ENCODE peak calls at places on chromosomes 13 and 19, in seven cellular contexts. S, O, B, W, N, F and E are unnamed samples.

GRCh38 chr19:20357921-20358320 is 190.9 kb downstream of the ZNF486 start:
- DNase-seq in S (no peak), O (no peak), B (no peak), W (no peak), N (no peak), F (no peak), E (no peak)

GRCh38 chr13:28161370-28161769 is 23.0 kb downstream of the PAN3 start:
- DNase-seq in S (no peak), O (peak), B (no peak), W (no peak), N (no peak), F (no peak), E (peak)

GRCh38 chr13:50428183-50428877 is 413.1 kb downstream of the KCNRG start:
- DNase-seq in S (no peak), O (no peak), B (no peak), W (no peak), N (no peak), F (no peak), E (no peak)

GRCh38 chr13:52348081-52348480 is 57.9 kb downstream of the THSD1 start:
- DNase-seq in S (no peak), O (peak), B (peak), W (no peak), N (no peak), F (no peak), E (peak)

GRCh38 chr19:53172892-53173291 is 14.0 kb upstream of the ZNF347 start:
- DNase-seq in S (no peak), O (peak), B (no peak), W (no peak), N (no peak), F (no peak), E (no peak)

GRCh38 chr19:41205995-41206394 is 13.0 kb downstream of the CYP2S1 start:
- DNase-seq in S (no peak), O (peak), B (peak), W (no peak), N (no peak), F (no peak), E (no peak)

GRCh38 chr19:7554990-7555864 is 19.7 kb downstream of the PNPLA6 start:
- DNase-seq in S (no peak), O (peak), B (peak), W (no peak), N (no peak), F (no peak), E (no peak)

GRCh38 chr13:29578300-29579048 is 17.0 kb downstream of the SLC7A1 start:
- DNase-seq in S (no peak), O (no peak), B (no peak), W (no peak), N (no peak), F (no peak), E (no peak)

GRCh38 chr13:20960663-20961309 is 58.2 kb upstream of the XPO4 start:
- DNase-seq in S (no peak), O (no peak), B (no peak), W (no peak), N (no peak), F (no peak), E (no peak)

GRCh38 chr13:73056054-73056962 is 2.5 kb upstream of the KLF5 start:
- DNase-seq in S (no peak), O (peak), B (peak), W (peak), N (no peak), F (no peak), E (peak)

GRCh38 chr13:60562081-60562764 is 165.2 kb downstream of the TDRD3 start:
- DNase-seq in S (no peak), O (peak), B (no peak), W (no peak), N (no peak), F (no peak), E (peak)

GRCh38 chr19:57934820-57935665 is at the start of gene ZNF418:
- DNase-seq in S (peak), O (peak), B (peak), W (peak), N (peak), F (peak), E (peak)

GRCh38 chr19:30411714-30412113 is 39.5 kb downstream of the ZNF536 start:
- DNase-seq in S (no peak), O (no peak), B (no peak), W (no peak), N (no peak), F (no peak), E (no peak)

GRCh38 chr13:109256866-109257760 is 529.3 kb downstream of the IRS2 start:
- DNase-seq in S (no peak), O (peak), B (peak), W (peak), N (no peak), F (no peak), E (peak)

GRCh38 chr13:25286969-25287961 is at the start of gene MTMR6:
- DNase-seq in S (peak), O (peak), B (peak), W (peak), N (peak), F (peak), E (peak)

GRCh38 chr19:15374796-15375440 is 4.7 kb downstream of the AKAP8 start:
- DNase-seq in S (no peak), O (peak), B (no peak), W (no peak), N (peak), F (no peak), E (no peak)

GRCh38 chr19:3387645-3388589 is 21.5 kb downstream of the NFIC start:
- DNase-seq in S (no peak), O (no peak), B (peak), W (peak), N (peak), F (no peak), E (no peak)

GRCh38 chr13:109883181-109884180 is 97.1 kb upstream of the IRS2 start:
- DNase-seq in S (no peak), O (no peak), B (no peak), W (no peak), N (no peak), F (no peak), E (no peak)

GRCh38 chr19:39997595-39998216 is 846 bp downstream of the ZNF546 start:
- DNase-seq in S (no peak), O (no peak), B (no peak), W (no peak), N (no peak), F (peak), E (no peak)

GRCh38 chr19:1970806-1971502 is 30.0 kb downstream of the CSNK1G2 start:
- DNase-seq in S (no peak), O (no peak), B (no peak), W (no peak), N (no peak), F (no peak), E (no peak)

GRCh38 chr13:110634558-110634957 is 19.2 kb downstream of the NAXD start:
- DNase-seq in S (no peak), O (peak), B (peak), W (no peak), N (no peak), F (no peak), E (peak)

GRCh38 chr19:11481777-11482383 is 1.0 kb upstream of the ELAVL3 start:
- DNase-seq in S (peak), O (peak), B (peak), W (no peak), N (peak), F (peak), E (peak)

GRCh38 chr19:1171755-1172352 is 2.2 kb downstream of the SBNO2 start:
- DNase-seq in S (no peak), O (no peak), B (no peak), W (no peak), N (no peak), F (no peak), E (no peak)

GRCh38 chr13:73717632-73718031 is 416.6 kb downstream of the KLF12 start:
- DNase-seq in S (no peak), O (peak), B (no peak), W (no peak), N (no peak), F (no peak), E (peak)

GRCh38 chr19:32018014-32018413 is 327.4 kb upstream of the ZNF507 start:
- DNase-seq in S (no peak), O (no peak), B (no peak), W (no peak), N (no peak), F (no peak), E (no peak)

GRCh38 chr19:3821857-3822364 is 35.7 kb upstream of the MATK start:
- DNase-seq in S (peak), O (peak), B (peak), W (peak), N (no peak), F (peak), E (no peak)

GRCh38 chr13:27183561-27184147 is 12.0 kb upstream of the USP12 start:
- DNase-seq in S (no peak), O (peak), B (peak), W (no peak), N (no peak), F (no peak), E (peak)

GRCh38 chr19:2544576-2545415 is 68.9 kb downstream of the GADD45B start:
- DNase-seq in S (no peak), O (no peak), B (no peak), W (no peak), N (no peak), F (peak), E (no peak)

DNA sequence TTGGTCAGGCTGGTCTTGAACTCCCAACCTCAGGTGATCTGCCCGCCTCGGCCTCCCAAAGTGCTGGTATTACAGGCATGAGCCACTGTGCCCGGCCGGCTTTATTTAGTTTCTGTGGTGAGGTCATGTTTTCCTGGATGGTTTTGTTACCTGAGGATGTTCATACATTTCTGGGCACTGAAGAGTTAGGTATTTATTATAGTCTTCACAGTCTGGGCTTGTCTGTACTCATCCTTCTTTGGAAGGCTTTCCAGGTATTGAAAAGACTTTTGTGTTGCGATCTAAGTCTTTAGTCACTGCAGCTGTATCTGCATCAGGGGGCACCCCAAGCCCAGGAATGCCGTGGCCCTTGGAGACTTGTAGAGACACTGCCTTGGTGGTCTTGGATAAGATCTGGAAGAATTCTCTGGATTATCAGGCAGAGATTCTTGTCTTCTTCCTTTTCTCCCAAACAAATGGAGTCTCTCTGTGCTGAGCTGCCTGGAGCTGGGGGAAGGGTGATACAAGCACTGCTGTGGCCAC is 12.8 kb downstream of the BLOC1S3 start:
- DNase-seq in S (no peak), O (no peak), B (no peak), W (no peak), N (no peak), F (no peak), E (no peak)
- TF ChIP-seq CTCF in S (no peak), O (no peak), B (no peak), W (no peak), N (no peak), F (no peak), E (no peak)

GRCh38 chr13:46289260-46289955 is 77.7 kb downstream of the LRRC63 start:
- DNase-seq in S (no peak), O (no peak), B (no peak), W (no peak), N (no peak), F (peak), E (no peak)
- TF ChIP-seq CTCF in S (no peak), O (no peak), B (no peak), W (peak), N (no peak), F (no peak), E (peak)

GRCh38 chr13:106506286-106506685 is 29.2 kb downstream of the EFNB2 start:
- DNase-seq in S (no peak), O (no peak), B (no peak), W (no peak), N (no peak), F (no peak), E (no peak)
- TF ChIP-seq CTCF in S (no peak), O (no peak), B (no peak), W (no peak), N (no peak), F (no peak), E (no peak)

GRCh38 chr19:49017041-49017665 is at the start of gene LHB:
- DNase-seq in S (no peak), O (no peak), B (no peak), W (peak), N (no peak), F (no peak), E (no peak)

GRCh38 chr19:49016067-49016839 is 638 bp downstream of the LHB start:
- DNase-seq in S (no peak), O (no peak), B (no peak), W (no peak), N (no peak), F (no peak), E (no peak)

GRCh38 chr19:49019242-49019932 is 2.5 kb upstream of the LHB start:
- DNase-seq in S (peak), O (peak), B (peak), W (peak), N (no peak), F (peak), E (no peak)

GRCh38 chr19:49020342-49020741 is 3.5 kb upstream of the LHB start:
- DNase-seq in S (no peak), O (no peak), B (no peak), W (no peak), N (no peak), F (no peak), E (no peak)

DNA sequence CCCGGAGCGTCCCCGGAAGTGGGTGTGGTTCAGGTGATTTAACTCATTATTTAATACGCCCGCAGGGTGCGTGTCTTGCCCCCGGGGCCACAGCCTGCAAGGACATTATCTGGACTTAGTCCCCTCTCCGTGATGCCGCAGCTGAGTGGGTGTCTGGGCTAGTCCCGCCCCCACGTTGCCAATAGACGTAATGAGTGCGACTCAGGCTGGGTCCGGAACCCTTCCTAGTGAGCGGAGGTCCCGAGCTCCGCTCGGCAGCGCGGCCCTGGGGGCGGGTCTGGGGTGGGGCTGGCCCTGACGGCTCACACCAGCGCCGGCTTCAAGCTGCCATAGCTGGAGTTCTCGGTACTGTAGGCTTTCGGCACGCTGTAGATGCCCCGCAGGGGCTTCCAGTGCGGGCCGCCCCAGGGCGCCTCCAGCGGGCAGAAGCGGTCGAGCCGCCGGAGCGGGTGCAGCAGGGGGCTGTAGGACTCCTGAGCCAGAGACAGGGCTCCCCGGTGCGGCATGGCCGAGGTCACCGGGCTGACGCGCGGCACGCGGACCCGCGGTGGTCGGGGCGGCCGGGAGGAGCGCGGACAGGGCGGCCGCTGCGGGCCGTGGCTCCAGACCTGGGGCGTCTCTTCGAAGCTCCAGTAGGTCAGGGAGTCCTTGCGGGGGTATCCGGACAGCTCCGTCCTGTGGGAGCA is 918 bp upstream of the LHB start:
- DNase-seq in S (peak), O (peak), B (no peak), W (peak), N (peak), F (peak), E (peak)
- TF ChIP-seq CTCF in S (peak), O (peak), B (peak), W (peak), N (peak), F (peak), E (peak)

GRCh38 chr13:91078093-91078679 is 269.3 kb upstream of the MIR17HG start:
- DNase-seq in S (no peak), O (peak), B (peak), W (no peak), N (no peak), F (no peak), E (no peak)
- TF ChIP-seq CTCF in S (peak), O (no peak), B (peak), W (peak), N (peak), F (peak), E (peak)

DNA sequence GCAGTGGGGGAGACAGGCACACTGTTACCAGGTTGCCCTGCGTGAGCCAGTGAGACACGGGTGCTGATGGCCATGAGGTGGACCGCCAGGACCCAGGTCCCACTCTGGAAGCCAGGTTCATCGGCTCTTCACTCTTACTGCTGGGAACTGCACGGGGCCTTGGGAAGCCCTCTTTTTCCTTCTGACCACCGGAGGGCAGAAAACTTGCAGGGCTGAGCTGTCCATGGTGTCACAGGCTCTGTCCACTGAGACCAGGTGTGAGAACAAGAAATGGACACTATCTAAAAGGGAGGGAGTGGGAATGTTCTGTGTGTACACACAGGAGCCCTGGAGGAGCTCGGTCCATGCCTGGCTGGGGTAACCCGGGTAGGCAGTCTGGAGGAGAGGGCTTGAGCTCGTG is 93.4 kb downstream of the UQCRFS1 start:
- DNase-seq in S (no peak), O (no peak), B (no peak), W (no peak), N (no peak), F (no peak), E (peak)
- TF ChIP-seq CTCF in S (peak), O (no peak), B (no peak), W (no peak), N (no peak), F (no peak), E (peak)

DNA sequence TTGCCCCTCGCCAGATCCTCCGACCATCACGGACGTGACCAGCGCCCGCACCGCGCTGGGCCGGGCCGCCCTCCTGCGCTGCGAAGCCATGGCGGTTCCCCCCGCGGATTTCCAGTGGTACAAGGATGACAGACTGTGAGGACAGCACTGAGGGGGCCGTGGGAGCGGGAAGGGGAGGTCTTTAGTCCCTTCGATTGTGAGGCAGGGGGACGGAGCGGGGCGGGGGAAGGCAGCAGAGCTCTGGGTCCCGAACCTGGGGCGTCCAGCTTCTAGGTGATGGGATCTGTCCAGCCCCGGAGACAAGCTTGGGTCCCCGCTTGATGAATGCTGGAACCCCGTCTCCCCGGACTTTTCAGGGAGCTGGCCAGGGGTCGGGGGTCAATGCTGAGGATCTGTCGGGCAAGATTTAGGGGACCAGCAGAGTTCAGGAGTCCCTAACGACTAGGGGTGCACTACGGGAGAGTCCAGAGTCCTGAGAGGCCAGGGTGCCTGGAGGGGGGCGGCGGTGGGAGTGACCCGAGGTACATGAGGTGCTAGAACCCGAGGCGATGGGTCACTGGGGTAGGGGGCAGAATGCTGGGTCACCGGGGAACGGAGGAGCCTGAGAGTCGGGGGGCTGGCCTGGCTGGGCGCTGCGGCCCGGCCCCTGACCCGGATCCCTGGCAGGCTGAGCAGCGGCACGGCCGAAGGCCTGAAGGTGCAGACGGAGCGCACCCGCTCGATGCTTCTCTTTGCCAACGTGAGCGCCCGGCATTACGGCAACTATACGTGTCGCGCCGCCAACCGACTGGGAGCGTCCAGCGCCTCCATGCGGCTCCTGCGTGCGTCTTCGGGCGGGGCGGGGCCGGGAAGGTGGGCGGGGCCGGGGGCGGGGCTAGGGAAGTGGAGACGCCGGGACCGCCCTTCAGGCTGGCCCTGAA is 14.6 kb downstream of the VSIG10L start:
- DNase-seq in S (no peak), O (peak), B (peak), W (no peak), N (no peak), F (peak), E (no peak)
- TF ChIP-seq CTCF in S (no peak), O (no peak), B (peak), W (no peak), N (no peak), F (peak), E (no peak)

DNA sequence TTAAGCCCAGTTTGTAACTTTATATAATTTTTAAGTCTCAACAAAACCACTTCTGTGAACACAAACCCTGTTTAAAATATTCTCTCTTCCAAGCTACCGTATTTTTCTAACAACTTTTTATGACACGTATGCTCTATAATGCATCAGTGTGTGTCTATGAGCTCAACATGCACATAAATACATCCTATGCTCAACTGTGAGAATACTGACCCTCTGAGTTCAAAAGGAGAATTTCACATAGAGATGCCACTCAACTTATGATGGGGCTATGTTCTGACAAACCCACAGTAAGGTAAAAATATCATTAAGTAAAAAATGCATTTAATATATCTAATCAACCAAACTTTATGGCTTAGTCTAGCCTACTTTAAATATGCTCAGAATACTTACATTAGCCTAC is 1139.7 kb upstream of the SPRY2 start:
- DNase-seq in S (no peak), O (no peak), B (peak), W (no peak), N (no peak), F (no peak), E (no peak)
- TF ChIP-seq CTCF in S (peak), O (no peak), B (no peak), W (no peak), N (no peak), F (no peak), E (no peak)

GRCh38 chr19:51511353-51511752 is 9.8 kb upstream of the SIGLEC12 start:
- DNase-seq in S (no peak), O (peak), B (peak), W (no peak), N (no peak), F (peak), E (peak)
- TF ChIP-seq CTCF in S (peak), O (peak), B (no peak), W (peak), N (no peak), F (peak), E (peak)

GRCh38 chr19:28218728-28219127 is 994.2 kb downstream of the UQCRFS1 start:
- DNase-seq in S (no peak), O (no peak), B (no peak), W (no peak), N (no peak), F (no peak), E (no peak)
- TF ChIP-seq CTCF in S (no peak), O (no peak), B (no peak), W (no peak), N (no peak), F (no peak), E (no peak)